ENCODE peak calls at places on chromosomes 12 and 14, in seven cellular contexts. P, C, O, F, B, N and L are unnamed samples. For H3K4me1, the result is how much of the 10 kb centered on the place peaks cover.

GRCh38 chr12:116048886-116049285 is 228.6 kb downstream of the MED13L start:
- DNase-seq in B (no peak), F (no peak), O (no peak), N (no peak), P (no peak), C (no peak), L (no peak)

GRCh38 chr14:101563654-101564443 is 2.6 kb downstream of the DIO3 start:
- DNase-seq in B (no peak), F (no peak), N (no peak), O (no peak), C (no peak), P (peak), L (no peak)

GRCh38 chr12:65720136-65720535 is 104.1 kb upstream of the HMGA2 start:
- DNase-seq in B (no peak), O (no peak), P (no peak), C (no peak), F (peak), N (no peak), L (no peak)

GRCh38 chr14:75831971-75832370 is 149.8 kb downstream of the TGFB3 start:
- DNase-seq in C (no peak), P (peak), N (no peak), F (peak), O (no peak), B (no peak), L (peak)

GRCh38 chr12:3213171-3213570 is 136.0 kb downstream of the TSPAN9 start:
- DNase-seq in B (no peak), C (no peak), N (peak), F (no peak), P (no peak), O (no peak), L (no peak)

GRCh38 chr12:85322715-85323114 is 42.7 kb downstream of the ALX1 start:
- DNase-seq in F (no peak), C (no peak), O (no peak), B (no peak), N (peak), P (no peak), L (no peak)

GRCh38 chr14:56334458-56334857 is 216.2 kb downstream of the PELI2 start:
- DNase-seq in C (no peak), O (no peak), P (no peak), N (no peak), F (peak), B (no peak), L (no peak)

GRCh38 chr12:99099786-99100185 is 454.7 kb downstream of the APAF1 start:
- DNase-seq in F (no peak), C (no peak), O (no peak), P (no peak), B (peak), N (no peak), L (no peak)

GRCh38 chr12:118274066-118274465 is 98.6 kb downstream of the TAOK3 start:
- DNase-seq in O (no peak), P (no peak), N (no peak), B (no peak), F (no peak), C (no peak), L (no peak)

GRCh38 chr14:22391908-22392307 is 197.1 kb downstream of the DAD1 start:
- DNase-seq in P (peak), O (no peak), F (peak), C (peak), B (peak), N (peak), L (peak)

GRCh38 chr14:40093800-40094199 is 661.6 kb upstream of the FBXO33 start:
- DNase-seq in B (no peak), F (no peak), O (no peak), P (no peak), N (no peak), C (no peak), L (no peak)

GRCh38 chr12:4268549-4269181 is 4.9 kb upstream of the CCND2 start:
- DNase-seq in C (no peak), F (no peak), O (no peak), P (no peak), B (no peak), N (no peak), L (no peak)

GRCh38 chr14:54606631-54607133 is 39.8 kb downstream of the SAMD4A start:
- DNase-seq in F (peak), N (no peak), P (no peak), C (no peak), B (no peak), O (no peak), L (no peak)

GRCh38 chr14:53927171-53927570 is 29.5 kb downstream of the BMP4 start:
- DNase-seq in O (no peak), C (no peak), N (no peak), P (no peak), B (no peak), F (peak), L (no peak)

GRCh38 chr14:53325176-53325806 is 172.2 kb upstream of the DDHD1 start:
- DNase-seq in F (peak), O (no peak), B (peak), N (peak), C (no peak), P (no peak), L (no peak)

GRCh38 chr14:28361486-28361885 is 405.1 kb upstream of the FOXG1 start:
- DNase-seq in B (no peak), F (no peak), O (no peak), N (no peak), C (no peak), P (peak), L (no peak)

GRCh38 chr14:32399920-32400319 is 70.8 kb downstream of the AKAP6 start:
- DNase-seq in P (no peak), N (no peak), B (no peak), O (no peak), C (no peak), F (no peak), L (no peak)

GRCh38 chr14:32397871-32398640 is 69.0 kb downstream of the AKAP6 start:
- DNase-seq in C (no peak), P (peak), O (no peak), B (no peak), N (no peak), F (peak), L (no peak)

GRCh38 chr14:32403688-32404087 is 74.6 kb downstream of the AKAP6 start:
- DNase-seq in P (no peak), N (no peak), F (no peak), C (no peak), O (no peak), B (no peak), L (no peak)

GRCh38 chr14:32396874-32397273 is 67.8 kb downstream of the AKAP6 start:
- DNase-seq in C (no peak), B (no peak), F (no peak), O (no peak), P (no peak), N (no peak), L (no peak)

DNA sequence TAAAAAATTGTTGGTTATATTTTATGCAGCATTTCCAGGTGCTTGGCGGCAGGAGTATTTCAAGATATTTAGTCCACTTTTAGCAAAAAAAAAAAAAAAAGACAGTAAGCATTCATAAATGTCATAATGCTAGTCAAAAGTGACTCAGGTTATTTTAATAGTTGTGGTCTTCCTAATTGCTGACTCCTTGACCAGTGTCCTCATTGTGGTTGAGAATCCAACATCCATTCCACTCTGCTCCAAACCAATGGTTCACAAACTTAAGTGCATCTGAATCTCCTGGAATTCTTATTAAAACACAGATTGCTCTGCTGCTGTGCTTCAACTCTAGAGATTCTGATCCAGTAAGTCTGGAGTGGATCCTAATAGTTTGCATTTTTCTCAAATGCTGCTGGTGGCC is 71.4 kb downstream of the AKAP6 start:
- DNase-seq in B (no peak), C (no peak), O (no peak), N (no peak), P (no peak), F (peak), L (no peak)
- H3K4me1 ChIP-seq in B (under half), C (under half), O (under half), N (under half), P (under half), F (under half), L (under half)

DNA sequence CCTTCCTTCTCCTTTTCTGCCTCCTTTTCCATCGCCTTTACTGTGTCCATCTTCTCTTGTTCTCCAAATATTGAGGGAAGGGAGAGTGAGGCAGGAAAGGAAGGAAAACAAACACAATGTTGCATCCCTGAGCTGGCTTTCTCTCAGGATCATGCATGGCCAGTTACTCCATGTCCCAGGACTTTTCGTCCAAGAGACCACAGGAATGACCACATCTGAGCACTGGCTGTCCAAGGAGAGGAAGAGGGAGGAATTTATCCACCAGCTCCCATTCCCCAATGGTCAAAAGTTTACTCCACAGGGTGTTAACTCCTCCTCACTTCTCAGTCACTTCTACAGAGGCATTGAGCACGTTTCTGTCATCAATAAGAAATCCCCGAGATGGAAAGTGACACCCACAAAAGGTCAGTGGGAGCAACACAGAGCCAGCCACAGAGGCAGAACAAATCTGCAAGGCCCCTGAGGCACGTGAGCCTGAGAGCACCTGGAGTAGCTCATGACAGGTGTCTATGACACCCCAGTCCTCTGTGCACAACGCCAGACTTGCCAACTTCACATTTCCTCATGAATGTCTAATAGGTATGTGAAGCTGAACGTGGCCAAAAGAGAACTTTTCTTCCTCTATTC is 177.3 kb upstream of the NUDT4 start:
- DNase-seq in N (peak), P (no peak), B (no peak), O (no peak), C (no peak), F (no peak), L (no peak)
- H3K4me3 ChIP-seq in N (no peak), P (no peak), B (no peak), O (no peak), C (no peak), F (no peak), L (peak)

GRCh38 chr12:87074801-87075200 is 818.6 kb upstream of the MGAT4C start:
- DNase-seq in F (peak), P (no peak), C (no peak), B (no peak), O (no peak), N (no peak), L (no peak)
- TF ChIP-seq CTCF in F (no peak), P (no peak), C (no peak), B (no peak), O (no peak), N (no peak), L (no peak)

DNA sequence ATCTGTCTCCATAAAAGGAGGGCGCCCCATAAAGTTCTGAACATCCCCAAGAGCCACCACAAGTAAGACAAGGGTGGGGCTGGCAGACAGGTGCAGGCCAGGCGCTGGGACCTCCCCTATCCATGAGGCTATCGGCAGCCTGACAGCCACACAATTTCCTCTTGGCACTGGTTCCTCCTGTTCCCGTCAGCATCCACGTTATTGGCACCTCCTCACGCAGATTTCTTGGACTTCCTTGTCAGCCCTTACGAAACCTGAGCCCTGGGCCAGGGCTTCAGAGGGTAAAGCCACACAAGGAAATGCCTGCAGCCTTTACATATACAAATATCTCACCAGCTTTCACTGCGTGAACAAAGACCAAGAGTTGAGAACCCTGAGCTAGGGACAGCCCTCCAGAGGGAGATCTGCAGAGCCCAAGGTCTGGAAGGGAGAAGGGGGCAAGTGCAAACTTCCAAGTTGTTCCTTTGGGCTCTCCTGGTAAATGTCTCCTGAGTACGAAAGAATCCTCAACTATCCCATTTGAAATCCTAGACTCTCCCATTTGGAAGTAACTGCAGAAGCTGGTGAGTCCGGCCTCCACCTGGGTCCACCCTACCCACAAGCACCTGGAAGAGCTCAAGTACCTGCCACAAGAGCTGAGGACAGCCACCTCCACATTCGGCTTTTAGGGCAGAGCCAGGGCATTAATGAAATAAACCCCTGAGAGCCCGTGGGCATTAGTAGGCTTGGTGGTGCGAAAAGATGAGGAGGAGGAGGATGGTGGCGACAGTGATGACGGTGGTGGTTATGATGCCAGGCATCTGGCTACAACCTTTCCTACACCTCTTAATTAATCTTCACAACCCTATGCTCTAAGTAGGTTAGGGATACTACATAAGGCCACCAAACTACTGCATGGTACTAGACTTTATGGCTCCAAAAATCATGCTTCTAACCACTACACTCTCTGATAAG is 5.5 kb upstream of the TC2N start:
- DNase-seq in F (peak), O (peak), P (peak), C (peak), B (peak), N (no peak), L (peak)
- H3K4me1 ChIP-seq in F (under half), O (under half), P (half or more), C (under half), B (half or more), N (under half), L (under half)

GRCh38 chr14:74347096-74347794 is 1.0 kb upstream of the VRTN start:
- DNase-seq in B (no peak), P (no peak), F (no peak), C (no peak), N (no peak), O (no peak), L (no peak)
- H3K4me3 ChIP-seq in B (no peak), P (no peak), F (no peak), C (no peak), N (no peak), O (no peak), L (no peak)